ENCODE peak calls at places on chromosome 9, in nine cellular contexts. L, N, G, J, M, T, Y, Z and V are unnamed samples.

GRCh38 chr9:22171691-22172090 is 162.6 kb upstream of the CDKN2B start:
- DNase-seq in L (no peak), N (no peak), G (no peak), J (no peak), M (no peak), T (no peak), Y (no peak), Z (no peak), V (no peak)

GRCh38 chr9:126696764-126697145 is 83.0 kb downstream of the LMX1B start:
- DNase-seq in L (no peak), N (no peak), G (peak; percentile 7), J (no peak), M (no peak), T (peak; percentile 10), Y (no peak), Z (no peak), V (no peak)

GRCh38 chr9:36625006-36625600 is 52.4 kb downstream of the MELK start:
- DNase-seq in L (peak; percentile 33), N (no peak), G (no peak), J (peak; percentile 82), M (peak; percentile 85), T (peak; percentile 60), Y (peak; percentile 7), Z (no peak), V (peak; percentile 36)

GRCh38 chr9:33799928-33800689 is 4.7 kb downstream of the PRSS3 start:
- DNase-seq in L (no peak), N (no peak), G (no peak), J (no peak), M (no peak), T (no peak), Y (no peak), Z (no peak), V (no peak)

GRCh38 chr9:37301369-37302172 is 120.9 kb upstream of the GRHPR start:
- DNase-seq in L (no peak), N (no peak), G (no peak), J (no peak), M (no peak), T (no peak), Y (no peak), Z (no peak), V (no peak)

GRCh38 chr9:130556396-130557076 is 22.8 kb upstream of the FUBP3 start:
- DNase-seq in L (no peak), N (no peak), G (no peak), J (no peak), M (no peak), T (no peak), Y (no peak), Z (no peak), V (no peak)

GRCh38 chr9:16870606-16871357 is at the start of gene BNC2:
- DNase-seq in L (peak; percentile 49), N (no peak), G (peak; percentile 84), J (peak; percentile 83), M (peak; percentile 71), T (peak; percentile 81), Y (peak; percentile 31), Z (no peak), V (no peak)

GRCh38 chr9:13378171-13378570 is 98.7 kb upstream of the MPDZ start:
- DNase-seq in L (no peak), N (no peak), G (no peak), J (peak; percentile 65), M (no peak), T (no peak), Y (no peak), Z (no peak), V (no peak)

GRCh38 chr9:127980706-127981558 is at the start of gene EEIG1:
- DNase-seq in L (peak; percentile 97), N (peak; percentile 96), G (peak; percentile 98), J (peak; percentile 94), M (peak; percentile 84), T (peak; percentile 98), Y (peak; percentile 90), Z (peak; percentile 98), V (no peak)

GRCh38 chr9:112308576-112308975 is 24.8 kb downstream of the PTBP3 start:
- DNase-seq in L (no peak), N (no peak), G (peak; percentile 79), J (no peak), M (peak; percentile 19), T (no peak), Y (no peak), Z (no peak), V (no peak)

DNA sequence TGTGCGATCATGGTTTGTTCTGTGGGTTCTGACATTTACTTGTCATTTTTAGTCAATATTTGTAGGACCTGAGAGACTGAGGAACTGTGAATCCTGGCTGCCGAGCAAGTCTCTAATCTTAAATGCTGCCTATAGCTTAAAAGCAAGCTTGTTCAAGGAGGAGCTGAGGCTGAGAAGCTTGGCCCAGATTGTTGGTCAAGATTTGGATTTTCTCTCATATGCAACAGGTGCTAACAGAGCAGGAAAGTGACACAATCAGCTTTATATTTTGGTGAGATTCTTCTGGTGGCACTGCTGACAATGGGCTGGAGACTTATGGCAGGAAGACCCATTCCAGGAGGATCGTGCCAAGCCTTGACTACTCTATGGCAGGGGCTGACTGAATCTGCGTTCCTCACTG is 192.5 kb downstream of the MAPKAP1 start:
- DNase-seq in L (no peak), N (no peak), G (no peak), J (no peak), M (no peak), T (no peak), Y (no peak), Z (no peak), V (no peak)
- H3K27ac ChIP-seq in L (peak overlapping the region; percentile 76), N (peak overlapping the region; percentile 79), G (no peak overlapping the region), J (peak overlapping the region; percentile 66), M (no peak overlapping the region), T (no peak overlapping the region), Y (no peak overlapping the region), Z (no peak overlapping the region), V (no peak overlapping the region)

GRCh38 chr9:121323449-121324151 is 46.5 kb downstream of the STOM start:
- DNase-seq in L (no peak), N (no peak), G (no peak), J (no peak), M (no peak), T (no peak), Y (no peak), Z (no peak), V (no peak)

GRCh38 chr9:121325387-121325786 is 44.7 kb downstream of the STOM start:
- DNase-seq in L (no peak), N (no peak), G (no peak), J (no peak), M (no peak), T (no peak), Y (no peak), Z (no peak), V (no peak)

GRCh38 chr9:121324755-121325154 is 45.3 kb downstream of the STOM start:
- DNase-seq in L (no peak), N (no peak), G (no peak), J (no peak), M (no peak), T (no peak), Y (no peak), Z (no peak), V (no peak)

GRCh38 chr9:121322737-121323448 is 47.2 kb downstream of the STOM start:
- DNase-seq in L (no peak), N (no peak), G (no peak), J (no peak), M (no peak), T (no peak), Y (no peak), Z (no peak), V (no peak)

GRCh38 chr9:121324316-121324715 is 45.7 kb downstream of the STOM start:
- DNase-seq in L (no peak), N (no peak), G (no peak), J (no peak), M (no peak), T (no peak), Y (no peak), Z (no peak), V (no peak)
- H3K27ac ChIP-seq in L (peak overlapping the region; percentile 95), N (peak overlapping the region; percentile 88), G (no peak overlapping the region), J (no peak overlapping the region), M (no peak overlapping the region), T (peak overlapping the region; percentile 99), Y (peak overlapping the region; percentile 5), Z (no peak overlapping the region), V (no peak overlapping the region)

DNA sequence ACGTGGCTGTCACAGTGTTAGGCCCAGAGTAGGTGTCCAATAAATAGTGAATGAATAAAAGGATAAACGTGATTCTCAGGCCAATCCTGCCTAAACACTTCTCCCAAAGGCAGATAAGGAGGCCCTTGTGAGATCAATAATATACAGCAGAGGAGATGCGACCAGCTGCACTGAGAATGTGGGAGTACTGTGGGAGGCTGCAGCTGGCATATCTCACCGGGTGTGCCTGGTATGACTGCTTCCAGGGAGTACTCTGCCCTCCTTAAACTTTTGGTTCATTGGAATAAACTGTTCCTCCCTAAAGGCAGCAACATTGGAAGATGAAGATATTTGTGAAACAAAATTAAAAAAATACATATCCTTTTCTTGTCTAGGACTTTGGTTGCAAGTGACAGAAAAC is 57.1 kb upstream of the PTPN3 start:
- DNase-seq in L (no peak), N (no peak), G (no peak), J (no peak), M (no peak), T (no peak), Y (no peak), Z (no peak), V (no peak)
- H3K27ac ChIP-seq in L (no peak overlapping the region), N (no peak overlapping the region), G (no peak overlapping the region), J (no peak overlapping the region), M (no peak overlapping the region), T (no peak overlapping the region), Y (no peak overlapping the region), Z (no peak overlapping the region), V (peak overlapping the region; percentile 98)

GRCh38 chr9:137724818-137725240 is 106.0 kb downstream of the EHMT1 start:
- DNase-seq in L (no peak), N (no peak), G (no peak), J (no peak), M (no peak), T (no peak), Y (no peak), Z (no peak), V (no peak)
- H3K27ac ChIP-seq in L (no peak overlapping the region), N (no peak overlapping the region), G (peak overlapping the region; percentile 69), J (no peak overlapping the region), M (no peak overlapping the region), T (no peak overlapping the region), Y (no peak overlapping the region), Z (no peak overlapping the region), V (no peak overlapping the region)

DNA sequence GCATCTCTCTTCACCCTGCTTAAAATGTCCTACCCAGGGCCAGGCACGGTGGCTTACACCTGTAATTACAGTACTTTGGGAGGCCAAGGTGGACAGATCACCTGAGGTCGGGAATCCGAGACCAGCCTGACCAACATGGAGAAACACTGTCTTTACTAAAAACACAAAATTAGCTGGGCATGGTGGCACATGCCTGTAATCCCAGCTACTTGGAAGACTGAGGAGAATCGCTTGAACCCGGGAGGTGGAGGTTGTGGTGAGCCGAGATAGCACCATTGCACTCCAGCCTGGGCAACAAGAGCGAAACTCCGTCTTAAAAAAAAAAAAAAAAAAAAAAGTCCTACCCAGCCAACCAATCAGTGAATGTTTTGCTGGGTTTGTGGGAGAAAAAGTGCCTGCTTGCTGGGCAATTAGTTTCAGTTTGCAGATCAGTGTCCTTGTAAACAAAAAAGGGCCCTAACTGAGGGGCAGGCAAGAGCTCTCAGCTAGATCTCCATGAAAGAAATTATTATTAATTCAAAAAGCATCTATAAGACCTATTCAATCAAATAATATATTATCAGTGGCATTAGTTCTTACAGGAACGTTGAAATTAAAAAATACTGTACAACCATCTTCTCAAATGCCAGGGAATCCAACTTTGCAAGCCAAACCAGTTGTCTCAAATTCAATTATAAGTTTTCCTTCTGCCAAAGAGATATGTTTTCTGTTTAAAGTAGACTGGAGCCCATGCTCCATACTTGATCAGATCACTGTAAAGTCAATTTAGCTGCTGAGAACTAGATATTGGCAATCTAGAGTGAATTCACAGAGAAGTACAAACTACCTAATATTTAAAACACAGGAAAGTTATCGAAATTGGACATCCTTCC is 3.9 kb downstream of the MEGF9 start:
- DNase-seq in L (no peak), N (no peak), G (peak; percentile 28), J (peak; percentile 29), M (peak; percentile 76), T (no peak), Y (no peak), Z (peak; percentile 25), V (no peak)
- H3K27ac ChIP-seq in L (peak overlapping the region; percentile 38), N (peak overlapping the region; percentile 73), G (no peak overlapping the region), J (no peak overlapping the region), M (no peak overlapping the region), T (no peak overlapping the region), Y (peak overlapping the region; percentile 76), Z (peak overlapping the region; percentile 51), V (peak overlapping the region; percentile 67)